ENCODE peak calls at places on chromosomes 16 and 17, in seven cellular contexts. J is H9, V is H1, L is neuronal stem cell, D is trophoblast cell, X is mesenchymal stem cell, U is IMR-90. R is an unnamed sample.

GRCh38 chr17:34613064-34614019 is 34.0 kb downstream of the TMEM132E start:
- DNase-seq in J (no peak), V (no peak), L (peak), D (no peak), X (no peak), U (no peak), R (peak)

GRCh38 chr17:38742431-38743308 is 5.5 kb downstream of the PCGF2 start:
- DNase-seq in J (no peak), V (no peak), L (no peak), D (no peak), X (peak), U (peak), R (no peak)

GRCh38 chr16:67560827-67561342 is 1.4 kb upstream of the CTCF start:
- DNase-seq in J (no peak), V (no peak), L (no peak), D (no peak), X (no peak), U (no peak), R (no peak)

GRCh38 chr16:58501242-58502131 is 1.5 kb downstream of the NDRG4 start:
- DNase-seq in J (peak), V (no peak), L (no peak), D (no peak), X (no peak), U (no peak), R (peak)

GRCh38 chr16:89764711-89765201 is 43.4 kb downstream of the ZNF276 start:
- DNase-seq in J (no peak), V (no peak), L (no peak), D (peak), X (peak), U (no peak), R (no peak)

GRCh38 chr17:30380106-30380420 is 1.3 kb downstream of the CPD start:
- DNase-seq in J (no peak), V (no peak), L (no peak), D (peak), X (peak), U (peak), R (no peak)

GRCh38 chr17:2852729-2853110 is 56.5 kb downstream of the RAP1GAP2 start:
- DNase-seq in J (no peak), V (no peak), L (no peak), D (no peak), X (no peak), U (no peak), R (peak)

GRCh38 chr17:40322417-40323315 is 13.7 kb downstream of the RARA start:
- DNase-seq in J (peak), V (no peak), L (no peak), D (peak), X (peak), U (peak), R (peak)

GRCh38 chr17:73420897-73421296 is 109.1 kb upstream of the CDC42EP4 start:
- DNase-seq in J (peak), V (no peak), L (no peak), D (peak), X (peak), U (peak), R (peak)

GRCh38 chr17:57480438-57481196 is 224.3 kb downstream of the MSI2 start:
- DNase-seq in J (no peak), V (no peak), L (no peak), D (peak), X (peak), U (peak), R (peak)

GRCh38 chr16:86424413-86424812 is 85.9 kb upstream of the FOXF1 start:
- DNase-seq in J (no peak), V (no peak), L (no peak), D (no peak), X (peak), U (no peak), R (peak)

GRCh38 chr17:63442549-63443035 is 3.5 kb downstream of the CYB561 start:
- DNase-seq in J (peak), V (no peak), L (no peak), D (no peak), X (no peak), U (no peak), R (peak)

GRCh38 chr17:4802228-4802627 is at the start of gene C17orf114:
- DNase-seq in J (no peak), V (no peak), L (no peak), D (no peak), X (no peak), U (no peak), R (no peak)

GRCh38 chr17:64564098-64564497 is 57.3 kb downstream of the CEP95 start:
- DNase-seq in J (no peak), V (no peak), L (no peak), D (no peak), X (no peak), U (no peak), R (no peak)

GRCh38 chr17:27475981-27476895 is 20.0 kb downstream of the KSR1 start:
- DNase-seq in J (no peak), V (no peak), L (no peak), D (peak), X (no peak), U (no peak), R (no peak)

GRCh38 chr17:30580916-30581315 is 103.7 kb downstream of the GOSR1 start:
- DNase-seq in J (no peak), V (no peak), L (no peak), D (no peak), X (no peak), U (no peak), R (no peak)

GRCh38 chr16:10922328-10923145 is 19.7 kb downstream of the DEXI start:
- DNase-seq in J (no peak), V (no peak), L (no peak), D (no peak), X (no peak), U (peak), R (no peak)

GRCh38 chr17:39800540-39800939 is 62.8 kb downstream of the GRB7 start:
- DNase-seq in J (no peak), V (no peak), L (no peak), D (no peak), X (no peak), U (no peak), R (no peak)

GRCh38 chr16:64132686-64133085 is 989.2 kb downstream of the CDH11 start:
- DNase-seq in J (no peak), V (no peak), L (no peak), D (no peak), X (no peak), U (no peak), R (no peak)

GRCh38 chr17:43891851-43892671 is 15.3 kb downstream of the MPP2 start:
- DNase-seq in J (peak), V (no peak), L (no peak), D (no peak), X (no peak), U (no peak), R (no peak)

GRCh38 chr16:70553645-70554044 is 30.0 kb downstream of the SF3B3 start:
- DNase-seq in J (no peak), V (no peak), L (no peak), D (no peak), X (peak), U (peak), R (no peak)

GRCh38 chr17:42266918-42267766 is 9.0 kb downstream of the STAT5B start:
- DNase-seq in J (no peak), V (no peak), L (no peak), D (peak), X (peak), U (peak), R (peak)

GRCh38 chr16:70380205-70380918 is 33.7 kb downstream of the DDX19A start:
- DNase-seq in J (peak), V (no peak), L (peak), D (peak), X (peak), U (peak), R (peak)

GRCh38 chr17:34163681-34164080 is 91.4 kb upstream of the CCL2 start:
- DNase-seq in J (peak), V (no peak), L (peak), D (peak), X (no peak), U (peak), R (peak)

GRCh38 chr16:69199382-69199781 is 12.4 kb downstream of the SNTB2 start:
- DNase-seq in J (no peak), V (no peak), L (no peak), D (peak), X (peak), U (peak), R (no peak)

GRCh38 chr17:74356640-74357465 is 4.8 kb downstream of the BTBD17 start:
- DNase-seq in J (peak), V (no peak), L (no peak), D (peak), X (no peak), U (no peak), R (no peak)

GRCh38 chr16:85916141-85916890 is 17.4 kb downstream of the IRF8 start:
- DNase-seq in J (no peak), V (no peak), L (no peak), D (peak), X (no peak), U (no peak), R (no peak)

GRCh38 chr17:1959871-1960569 is 65.1 kb downstream of the RTN4RL1 start:
- DNase-seq in J (no peak), V (no peak), L (no peak), D (no peak), X (no peak), U (peak), R (no peak)

GRCh38 chr17:82103588-82104451 is 5.8 kb upstream of the FASN start:
- DNase-seq in J (peak), V (no peak), L (peak), D (peak), X (no peak), U (no peak), R (peak)

GRCh38 chr17:15341385-15341849 is at the start of gene TEKT3:
- DNase-seq in J (peak), V (peak), L (peak), D (peak), X (peak), U (peak), R (peak)

GRCh38 chr16:78368121-78369102 is 269.0 kb downstream of the WWOX start:
- DNase-seq in J (no peak), V (no peak), L (no peak), D (no peak), X (no peak), U (no peak), R (no peak)

GRCh38 chr16:51119576-51120288 is 31.3 kb downstream of the SALL1 start:
- DNase-seq in J (no peak), V (no peak), L (no peak), D (no peak), X (no peak), U (peak), R (no peak)

GRCh38 chr16:47096297-47096696 is 47.4 kb downstream of the NETO2 start:
- DNase-seq in J (no peak), V (no peak), L (no peak), D (no peak), X (no peak), U (no peak), R (no peak)
- H3K23ac ChIP-seq in J (no peak), V (no peak), L (no peak), D (no peak), X (no peak), U (no peak), R (no peak)

GRCh38 chr17:16517477-16517876 is 25.5 kb upstream of the LRRC75A start:
- DNase-seq in J (no peak), V (no peak), L (no peak), D (no peak), X (no peak), U (no peak), R (no peak)

GRCh38 chr17:16516594-16517018 is 24.6 kb upstream of the LRRC75A start:
- DNase-seq in J (peak), V (no peak), L (no peak), D (peak), X (peak), U (peak), R (peak)

GRCh38 chr17:16519021-16519420 is 27.0 kb upstream of the LRRC75A start:
- DNase-seq in J (no peak), V (no peak), L (no peak), D (no peak), X (no peak), U (no peak), R (no peak)

GRCh38 chr17:16513858-16514257 is 21.9 kb upstream of the LRRC75A start:
- DNase-seq in J (no peak), V (no peak), L (no peak), D (no peak), X (no peak), U (no peak), R (no peak)

GRCh38 chr17:16515933-16516332 is 23.9 kb upstream of the LRRC75A start:
- DNase-seq in J (no peak), V (no peak), L (no peak), D (no peak), X (no peak), U (no peak), R (no peak)
- H3K23ac ChIP-seq in J (no peak), V (no peak), L (no peak), D (no peak), X (no peak), U (no peak), R (no peak)

GRCh38 chr17:76831316-76831715 is 36.9 kb upstream of the MGAT5B start:
- DNase-seq in J (no peak), V (no peak), L (no peak), D (no peak), X (no peak), U (no peak), R (no peak)
- H3K23ac ChIP-seq in J (no peak), V (no peak), L (no peak), D (no peak), X (no peak), U (no peak), R (no peak)

GRCh38 chr16:48101069-48101674 is 54.6 kb downstream of the ABCC12 start:
- DNase-seq in J (no peak), V (no peak), L (no peak), D (no peak), X (no peak), U (no peak), R (no peak)
- H3K23ac ChIP-seq in J (no peak), V (no peak), L (no peak), D (no peak), X (no peak), U (no peak), R (no peak)